ENCODE peak calls at places on chromosomes 5 and 9, in four cellular contexts. D is HS-27A, A is Caco-2, S is nephron progenitor cell. H is an unnamed sample.

GRCh38 chr9:12640021-12640587 is 53.1 kb upstream of the TYRP1 start:
- DNase-seq in D (no peak), A (peak; percentile 27), S (no peak), H (peak; percentile 63)

GRCh38 chr9:117247271-117247670 is 167.6 kb downstream of the ASTN2 start:
- DNase-seq in D (no peak), A (peak; percentile 29), S (no peak), H (peak; percentile 14)

GRCh38 chr9:121998513-121999049 is 94.5 kb downstream of the TTLL11 start:
- DNase-seq in D (no peak), A (no peak), S (no peak), H (no peak)

GRCh38 chr9:81683214-81683613 is 6.1 kb downstream of the TLE1 start:
- DNase-seq in D (no peak), A (no peak), S (no peak), H (no peak)

GRCh38 chr5:5182508-5183191 is 42.5 kb downstream of the ADAMTS16 start:
- DNase-seq in D (no peak), A (no peak), S (no peak), H (no peak)

GRCh38 chr9:8859416-8859815 is 1059.8 kb upstream of the DMAC1 start:
- DNase-seq in D (no peak), A (no peak), S (no peak), H (no peak)

GRCh38 chr5:173329370-173330150 is 1.3 kb upstream of the STC2 start:
- DNase-seq in D (no peak), A (peak; percentile 95), S (peak; percentile 71), H (no peak)

GRCh38 chr9:94922098-94922607 is 195.7 kb downstream of the AOPEP start:
- DNase-seq in D (peak; percentile 92), A (peak; percentile 46), S (no peak), H (no peak)

GRCh38 chr9:98852961-98853360 is 45.5 kb downstream of the GALNT12 start:
- DNase-seq in D (no peak), A (no peak), S (no peak), H (no peak)

GRCh38 chr5:161966544-161966943 is 101.0 kb upstream of the GABRG2 start:
- DNase-seq in D (no peak), A (peak; percentile 11), S (no peak), H (peak; percentile 42)

GRCh38 chr5:154712518-154713437 is 42.4 kb upstream of the LARP1 start:
- DNase-seq in D (no peak), A (peak; percentile 13), S (no peak), H (no peak)